ENCODE peak calls at places on chromosomes 1 and 21, in ten cellular contexts. D is HFF-Myc; V is left ventricle myocardium inferior; L is stimulated activated CD8-positive, alpha-beta memory T cell treated with anti-CD3 and anti-CD28 coated beads, Interleukin-2, amount 100 ng/mL, for 1 hour; I is stimulated activated naive CD8-positive, alpha-beta T cell treated with anti-CD3 and anti-CD28 coated beads, Interleukin-15, amount 100 ng/mL, for 72 hours; E is kidney; F is HTR-8/SVneo; C is body of pancreas; X is iris pigment epithelial cell; A is HFFc6. M is an unnamed sample.

GRCh38 chr1:200784576-200784975 is 45.9 kb downstream of the CAMSAP2 start:
- DNase-seq in D (no peak), V (no peak), L (no peak), I (no peak), E (no peak), F (no peak), C (no peak), X (peak), A (peak), M (no peak)

GRCh38 chr1:243964915-243965314 is 86.2 kb upstream of the ZBTB18 start:
- DNase-seq in D (no peak), V (no peak), L (no peak), I (no peak), E (no peak), F (no peak), C (no peak), X (peak), A (no peak), M (no peak)

GRCh38 chr1:82517586-82517985 is 716.9 kb downstream of the ADGRL2 start:
- DNase-seq in D (no peak), V (peak), L (no peak), I (no peak), E (peak), F (no peak), C (peak), X (peak), A (no peak), M (peak)

GRCh38 chr1:87115317-87115885 is 201.0 kb downstream of the HS2ST1 start:
- DNase-seq in D (peak), V (no peak), L (no peak), I (no peak), E (no peak), F (no peak), C (no peak), X (peak), A (peak), M (no peak)

GRCh38 chr1:167482184-167482583 is 36.1 kb downstream of the CD247 start:
- DNase-seq in D (no peak), V (no peak), L (no peak), I (no peak), E (no peak), F (no peak), C (no peak), X (no peak), A (no peak), M (no peak)

GRCh38 chr21:26686278-26686677 is 113.2 kb upstream of the CYYR1 start:
- DNase-seq in D (peak), V (no peak), L (no peak), I (no peak), E (no peak), F (peak), C (peak), X (peak), A (peak), M (peak)

GRCh38 chr21:36388835-36389234 is 3.6 kb downstream of the CHAF1B start:
- DNase-seq in D (no peak), V (no peak), L (no peak), I (no peak), E (no peak), F (peak), C (peak), X (peak), A (no peak), M (peak)

GRCh38 chr1:218351617-218352438 is 6.7 kb downstream of the TGFB2 start:
- DNase-seq in D (no peak), V (no peak), L (no peak), I (peak), E (no peak), F (peak), C (no peak), X (peak), A (no peak), M (no peak)

GRCh38 chr1:2228684-2229031 is 539 bp downstream of the SKI start:
- DNase-seq in D (no peak), V (no peak), L (no peak), I (no peak), E (no peak), F (no peak), C (peak), X (peak), A (no peak), M (no peak)

GRCh38 chr1:226017070-226017469 is 17.9 kb upstream of the SDE2 start:
- DNase-seq in D (no peak), V (no peak), L (no peak), I (no peak), E (no peak), F (no peak), C (no peak), X (no peak), A (no peak), M (no peak)

GRCh38 chr21:37866027-37866426 is 50.2 kb downstream of the KCNJ6 start:
- DNase-seq in D (no peak), V (no peak), L (no peak), I (no peak), E (no peak), F (no peak), C (peak), X (peak), A (no peak), M (no peak)

GRCh38 chr1:241677171-241677570 is 25.1 kb downstream of the WDR64 start:
- DNase-seq in D (no peak), V (no peak), L (no peak), I (peak), E (no peak), F (no peak), C (no peak), X (peak), A (no peak), M (no peak)

GRCh38 chr1:30407862-30408580 is 315.4 kb downstream of the MATN1 start:
- DNase-seq in D (no peak), V (no peak), L (no peak), I (no peak), E (no peak), F (no peak), C (no peak), X (peak), A (peak), M (no peak)

GRCh38 chr1:45493116-45493697 is 2.2 kb upstream of the TESK2 start:
- DNase-seq in D (no peak), V (no peak), L (no peak), I (peak), E (no peak), F (peak), C (peak), X (peak), A (peak), M (peak)

GRCh38 chr1:116537439-116537838 is 33.4 kb downstream of the CD58 start:
- DNase-seq in D (no peak), V (no peak), L (no peak), I (no peak), E (no peak), F (no peak), C (no peak), X (no peak), A (peak), M (no peak)

GRCh38 chr1:209853677-209854076 is 25.9 kb downstream of the UTP25 start:
- DNase-seq in D (no peak), V (no peak), L (no peak), I (no peak), E (no peak), F (no peak), C (no peak), X (no peak), A (no peak), M (no peak)

GRCh38 chr1:27979151-27979858 is 19.5 kb downstream of the XKR8 start:
- DNase-seq in D (peak), V (no peak), L (no peak), I (no peak), E (no peak), F (peak), C (peak), X (peak), A (peak), M (no peak)

GRCh38 chr1:27116210-27116609 is 38.7 kb downstream of the SLC9A1 start:
- DNase-seq in D (no peak), V (peak), L (no peak), I (no peak), E (no peak), F (no peak), C (peak), X (no peak), A (no peak), M (no peak)

GRCh38 chr1:181159451-181160151 is 71.1 kb downstream of the IER5 start:
- DNase-seq in D (no peak), V (no peak), L (no peak), I (peak), E (no peak), F (peak), C (no peak), X (peak), A (no peak), M (no peak)

GRCh38 chr1:228370941-228371740 is 35.5 kb downstream of the TRIM11 start:
- DNase-seq in D (no peak), V (peak), L (no peak), I (no peak), E (peak), F (no peak), C (no peak), X (no peak), A (no peak), M (peak)

GRCh38 chr1:41918450-41919043 is at the start of gene HIVEP3:
- DNase-seq in D (no peak), V (no peak), L (no peak), I (no peak), E (no peak), F (no peak), C (peak), X (peak), A (peak), M (no peak)

GRCh38 chr1:9845914-9846313 is 22.1 kb upstream of the CLSTN1 start:
- DNase-seq in D (no peak), V (no peak), L (no peak), I (no peak), E (peak), F (no peak), C (no peak), X (no peak), A (no peak), M (no peak)

GRCh38 chr21:42918291-42918690 is 7.1 kb downstream of the ERVH48-1 start:
- DNase-seq in D (no peak), V (no peak), L (no peak), I (no peak), E (no peak), F (no peak), C (no peak), X (no peak), A (no peak), M (no peak)

GRCh38 chr1:174659823-174660222 is 212.1 kb downstream of the GPR52 start:
- DNase-seq in D (no peak), V (no peak), L (no peak), I (no peak), E (no peak), F (no peak), C (no peak), X (peak), A (peak), M (no peak)

GRCh38 chr1:86155061-86155806 is 1.3 kb downstream of the COL24A1 start:
- DNase-seq in D (no peak), V (peak), L (no peak), I (peak), E (peak), F (no peak), C (peak), X (peak), A (no peak), M (no peak)

GRCh38 chr1:53140451-53140850 is 2.0 kb downstream of the SLC1A7 start:
- DNase-seq in D (no peak), V (no peak), L (no peak), I (no peak), E (no peak), F (no peak), C (no peak), X (no peak), A (no peak), M (no peak)

GRCh38 chr1:1600861-1601563 is 1.1 kb upstream of the FNDC10 start:
- DNase-seq in D (no peak), V (no peak), L (no peak), I (no peak), E (no peak), F (no peak), C (no peak), X (no peak), A (no peak), M (no peak)

GRCh38 chr1:192958871-192959270 is 100.3 kb downstream of the UCHL5 start:
- DNase-seq in D (no peak), V (no peak), L (no peak), I (no peak), E (no peak), F (no peak), C (no peak), X (peak), A (no peak), M (no peak)

GRCh38 chr1:109201123-109201703 is 12.5 kb upstream of the SARS1 start:
- DNase-seq in D (peak), V (no peak), L (no peak), I (peak), E (no peak), F (peak), C (peak), X (peak), A (peak), M (peak)

GRCh38 chr1:11188381-11188780 is 774 bp upstream of the ANGPTL7 start:
- DNase-seq in D (no peak), V (no peak), L (no peak), I (no peak), E (no peak), F (no peak), C (no peak), X (peak), A (no peak), M (no peak)

GRCh38 chr21:33334824-33335223 is 10.1 kb downstream of the IFNAR1 start:
- DNase-seq in D (no peak), V (no peak), L (no peak), I (no peak), E (no peak), F (no peak), C (no peak), X (no peak), A (no peak), M (no peak)

GRCh38 chr1:41898191-41898713 is 20.5 kb downstream of the HIVEP3 start:
- DNase-seq in D (peak), V (no peak), L (no peak), I (peak), E (no peak), F (no peak), C (peak), X (peak), A (no peak), M (no peak)

GRCh38 chr1:41109316-41110263 is 88.1 kb upstream of the SLFNL1 start:
- DNase-seq in D (peak), V (no peak), L (no peak), I (no peak), E (no peak), F (peak), C (peak), X (peak), A (peak), M (peak)

GRCh38 chr1:212915245-212916091 is 34.9 kb upstream of the VASH2 start:
- DNase-seq in D (no peak), V (peak), L (no peak), I (no peak), E (no peak), F (peak), C (peak), X (peak), A (no peak), M (no peak)

GRCh38 chr21:45405271-45405818 is 380 bp downstream of the COL18A1 start:
- DNase-seq in D (no peak), V (peak), L (no peak), I (no peak), E (peak), F (peak), C (no peak), X (peak), A (no peak), M (no peak)

GRCh38 chr1:221704291-221704690 is 37.6 kb downstream of the DUSP10 start:
- DNase-seq in D (no peak), V (no peak), L (no peak), I (no peak), E (no peak), F (no peak), C (no peak), X (peak), A (no peak), M (no peak)

GRCh38 chr1:71147637-71148360 is 67.0 kb upstream of the ZRANB2 start:
- DNase-seq in D (no peak), V (no peak), L (no peak), I (no peak), E (no peak), F (no peak), C (no peak), X (no peak), A (no peak), M (no peak)

GRCh38 chr1:168734271-168734670 is 5.3 kb upstream of the DPT start:
- DNase-seq in D (no peak), V (peak), L (no peak), I (no peak), E (no peak), F (no peak), C (no peak), X (no peak), A (no peak), M (no peak)

GRCh38 chr1:218674280-218674773 is 329.2 kb downstream of the TGFB2 start:
- DNase-seq in D (no peak), V (peak), L (no peak), I (no peak), E (peak), F (peak), C (peak), X (peak), A (peak), M (peak)